ENCODE peak calls at places on chromosomes 4 and X, in eight cellular contexts. W is dermis microvascular lymphatic vessel endothelial cell, T is AG08396, C is H7, O is nephron progenitor cell, K is AG10803, M is NCI-H1105, Z is GM23338. S is an unnamed sample.

GRCh38 chr4:2866891-2867290 is 23.2 kb downstream of the ADD1 start:
- DNase-seq in O (no peak), T (no peak), M (no peak), Z (no peak), K (no peak), W (no peak), C (no peak), S (peak; percentile 27)

GRCh38 chr4:155433636-155434360 is 57.0 kb upstream of the MAP9 start:
- DNase-seq in O (no peak), K (no peak), C (no peak), Z (no peak), M (no peak), T (peak; percentile 39), W (no peak), S (peak; percentile 1)

GRCh38 chr4:184644553-184645307 is 4.5 kb downstream of the CASP3 start:
- DNase-seq in W (no peak), M (no peak), K (no peak), O (no peak), C (no peak), T (no peak), Z (peak; percentile 24), S (peak; percentile 41)

GRCh38 chr4:576991-577498 is 950 bp upstream of the TMEM271 start:
- DNase-seq in M (no peak), C (peak; percentile 87), T (no peak), K (no peak), Z (peak; percentile 70), O (no peak), W (no peak), S (no peak)

GRCh38 chr4:151830168-151830567 is 69.4 kb upstream of the GATB start:
- DNase-seq in Z (no peak), C (no peak), O (no peak), M (no peak), K (no peak), W (no peak), T (no peak), S (no peak)

GRCh38 chr4:140568507-140569306 is at the start of gene UCP1:
- DNase-seq in C (peak; percentile 90), T (peak; percentile 35), O (peak; percentile 73), W (no peak), M (no peak), K (no peak), Z (peak; percentile 85), S (no peak)

GRCh38 chr4:55122235-55122634 is 3.2 kb downstream of the KDR start:
- DNase-seq in Z (no peak), M (no peak), T (no peak), W (no peak), O (no peak), K (no peak), C (no peak), S (peak; percentile 20)

GRCh38 chrX:119726900-119727555 is 31.4 kb upstream of the SOWAHD start:
- DNase-seq in T (no peak), M (no peak), C (no peak), Z (no peak), O (no peak), W (no peak), K (peak; percentile 22), S (no peak)

GRCh38 chrX:84133023-84133422 is 55.0 kb downstream of the RPS6KA6 start:
- DNase-seq in O (no peak), C (no peak), M (no peak), W (no peak), Z (no peak), T (no peak), K (peak; percentile 10), S (no peak)

GRCh38 chr4:151206241-151207005 is 70.5 kb upstream of the PRSS48 start:
- DNase-seq in T (no peak), O (no peak), W (no peak), C (no peak), Z (no peak), K (no peak), M (no peak), S (peak; percentile 52)

GRCh38 chr4:96729641-96730040 is 889.7 kb downstream of the PDHA2 start:
- DNase-seq in M (no peak), Z (no peak), W (no peak), K (no peak), C (no peak), O (no peak), T (no peak), S (no peak)

GRCh38 chrX:86348669-86349068 is 200.4 kb downstream of the DACH2 start:
- DNase-seq in Z (peak; percentile 58), C (peak; percentile 2), O (no peak), K (no peak), W (no peak), M (no peak), T (no peak), S (no peak)

GRCh38 chr4:186342582-186342981 is 76.6 kb downstream of the F11 start:
- DNase-seq in K (no peak), Z (no peak), M (no peak), T (no peak), O (no peak), W (no peak), C (no peak), S (no peak)

GRCh38 chrX:55907968-55908607 is 190.5 kb downstream of the RRAGB start:
- DNase-seq in K (peak; percentile 42), Z (peak; percentile 83), T (peak; percentile 63), W (no peak), O (peak; percentile 61), C (peak; percentile 67), M (peak; percentile 61), S (peak; percentile 31)

GRCh38 chr4:107709916-107710315 is 10.1 kb downstream of the PAPSS1 start:
- DNase-seq in K (no peak), O (no peak), M (no peak), W (no peak), C (no peak), Z (no peak), T (no peak), S (peak; percentile 64)

GRCh38 chrX:1537031-1537715 is at the start of gene P2RY8:
- DNase-seq in O (no peak), K (peak; percentile 32), C (no peak), M (no peak), W (peak; percentile 69), T (no peak), Z (no peak), S (peak; percentile 32)

GRCh38 chr4:41885456-41885855 is 49.8 kb upstream of the TMEM33 start:
- DNase-seq in Z (no peak), M (no peak), C (no peak), T (no peak), O (no peak), K (no peak), W (no peak), S (no peak)

GRCh38 chr4:16092682-16093319 is 9.0 kb upstream of the PROM1 start:
- DNase-seq in Z (peak; percentile 64), W (no peak), K (no peak), T (no peak), C (no peak), M (no peak), O (no peak), S (no peak)

GRCh38 chr4:15547392-15547791 is 77.7 kb downstream of the CC2D2A start:
- DNase-seq in O (no peak), M (no peak), K (no peak), C (no peak), W (no peak), T (no peak), Z (no peak), S (no peak)

GRCh38 chr4:171759274-171759673 is 53.9 kb upstream of the GALNTL6 start:
- DNase-seq in Z (no peak), O (no peak), K (no peak), C (no peak), T (no peak), M (no peak), W (no peak), S (no peak)

GRCh38 chrX:153884136-153885076 is 1.6 kb downstream of the L1CAM start:
- DNase-seq in O (no peak), W (no peak), K (no peak), M (peak; percentile 53), C (no peak), Z (peak; percentile 46), T (no peak), S (no peak)

GRCh38 chr4:150130953-150131352 is 52.7 kb downstream of the DCLK2 start:
- DNase-seq in M (no peak), C (no peak), K (peak; percentile 83), Z (no peak), T (no peak), W (no peak), O (no peak), S (no peak)

GRCh38 chr4:186190456-186191265 is 706 bp upstream of the CYP4V2 start:
- DNase-seq in M (peak; percentile 13), K (peak; percentile 10), T (peak; percentile 67), Z (peak; percentile 50), C (peak; percentile 82), O (peak; percentile 52), W (no peak), S (peak; percentile 16)

GRCh38 chrX:69615779-69616519 is at the start of gene EDA:
- DNase-seq in M (peak; percentile 67), W (peak; percentile 38), Z (peak; percentile 91), C (peak; percentile 91), K (peak; percentile 47), O (peak; percentile 91), T (peak; percentile 86), S (peak; percentile 79)

GRCh38 chrX:76454456-76454927 is 27.0 kb downstream of the MAGEE1 start:
- DNase-seq in K (peak; percentile 17), Z (peak; percentile 64), W (peak; percentile 6), T (peak; percentile 26), C (peak; percentile 3), O (peak; percentile 3), M (peak; percentile 0), S (peak; percentile 38)

GRCh38 chrX:109660756-109661155 is 35.8 kb upstream of the KCNE5 start:
- DNase-seq in C (no peak), W (no peak), O (no peak), K (no peak), Z (no peak), M (no peak), T (no peak), S (no peak)

GRCh38 chrX:45007598-45007997 is 134.6 kb downstream of the KDM6A start:
- DNase-seq in K (no peak), O (no peak), C (no peak), Z (no peak), T (no peak), W (no peak), M (no peak), S (no peak)

GRCh38 chrX:16807548-16807947 is 21.3 kb downstream of the TXLNG start:
- DNase-seq in O (no peak), T (peak; percentile 63), Z (peak; percentile 48), M (no peak), K (peak; percentile 37), C (peak; percentile 50), W (no peak), S (peak; percentile 55)

GRCh38 chrX:111568817-111569216 is 57.4 kb downstream of the SERTM2 start:
- DNase-seq in W (no peak), Z (no peak), M (no peak), T (no peak), C (no peak), O (no peak), K (no peak), S (no peak)

GRCh38 chr4:31366041-31366440 is 645.9 kb downstream of the PCDH7 start:
- DNase-seq in T (no peak), O (no peak), M (no peak), C (no peak), K (no peak), Z (no peak), W (no peak), S (no peak)

GRCh38 chr4:15805583-15806517 is 27.7 kb downstream of the CD38 start:
- DNase-seq in W (peak; percentile 60), O (peak; percentile 47), K (peak; percentile 58), C (peak; percentile 49), M (peak; percentile 34), T (peak; percentile 60), Z (peak; percentile 86), S (peak; percentile 79)

GRCh38 chr4:113077611-113078010 is 28.2 kb downstream of the ANK2 start:
- DNase-seq in M (no peak), T (no peak), K (no peak), O (no peak), W (no peak), Z (no peak), C (no peak), S (no peak)

GRCh38 chr4:55615008-55615407 is 21.1 kb downstream of the NMU start:
- DNase-seq in K (no peak), M (no peak), C (no peak), T (no peak), W (no peak), O (no peak), Z (no peak), S (no peak)

GRCh38 chr4:110275871-110276270 is 77.5 kb upstream of the ELOVL6 start:
- DNase-seq in O (no peak), T (no peak), Z (no peak), C (no peak), W (no peak), K (peak; percentile 38), M (no peak), S (no peak)